ENCODE peak calls at places on chromosomes 3 and 15, in seven cellular contexts. R is fibroblast of pulmonary artery, J is PC-9, I is HL-60, S is choroid plexus epithelial cell, D is astrocyte of the cerebellum, O is psoas muscle. H is an unnamed sample.

GRCh38 chr3:48747703-48748102 is 30.7 kb upstream of the IP6K2 start:
- DNase-seq in S (no peak), R (no peak), I (no peak), J (no peak), D (no peak), O (peak; percentile 86), H (no peak)

GRCh38 chr15:51736646-51737537 is 563 bp downstream of the LYSMD2 start:
- DNase-seq in D (no peak), O (peak; percentile 75), S (peak; percentile 13), J (no peak), R (no peak), I (peak; percentile 50), H (no peak)

GRCh38 chr15:82621970-82622369 is 25.2 kb downstream of the CPEB1 start:
- DNase-seq in S (no peak), D (no peak), I (no peak), R (no peak), O (no peak), J (no peak), H (no peak)

GRCh38 chr3:49132437-49133225 is at the start of gene LAMB2:
- DNase-seq in O (peak; percentile 83), I (no peak), D (peak; percentile 37), S (peak; percentile 76), R (peak; percentile 76), J (peak; percentile 82), H (peak; percentile 56)

GRCh38 chr15:68224546-68225250 is 4.8 kb downstream of the CLN6 start:
- DNase-seq in S (no peak), R (no peak), O (no peak), D (no peak), I (peak; percentile 40), J (no peak), H (no peak)

GRCh38 chr15:69758810-69759410 is 306.3 kb downstream of the RPLP1 start:
- DNase-seq in S (peak; percentile 64), O (no peak), R (peak; percentile 74), J (no peak), D (no peak), I (peak; percentile 97), H (no peak)

GRCh38 chr15:37031198-37031597 is 69.2 kb downstream of the MEIS2 start:
- DNase-seq in O (no peak), S (peak; percentile 86), I (no peak), J (no peak), D (no peak), R (peak; percentile 73), H (peak; percentile 62)

GRCh38 chr3:178439504-178439903 is 96.7 kb upstream of the KCNMB2 start:
- DNase-seq in S (peak; percentile 77), D (peak; percentile 28), J (peak; percentile 44), I (no peak), O (no peak), R (peak; percentile 61), H (peak; percentile 21)

GRCh38 chr3:177523991-177524438 is 326.7 kb upstream of the TBL1XR1 start:
- DNase-seq in O (no peak), J (peak; percentile 96), S (peak; percentile 59), D (no peak), R (peak; percentile 31), I (no peak), H (no peak)

GRCh38 chr3:143283432-143284128 is 164.0 kb downstream of the CHST2 start:
- DNase-seq in S (no peak), O (no peak), R (no peak), J (no peak), D (peak; percentile 51), I (no peak), H (no peak)

GRCh38 chr3:188153949-188154757 is at the start of gene LPP:
- DNase-seq in J (peak; percentile 63), R (peak; percentile 80), D (no peak), S (peak; percentile 70), O (peak; percentile 90), I (peak; percentile 92), H (no peak)

GRCh38 chr3:194389269-194389668 is 9.8 kb downstream of the GP5 start:
- DNase-seq in R (no peak), O (no peak), S (no peak), I (no peak), D (no peak), J (no peak), H (no peak)

GRCh38 chr3:34070831-34071230 is 272.4 kb downstream of the PDCD6IP start:
- DNase-seq in D (no peak), I (no peak), R (no peak), O (no peak), J (no peak), S (no peak), H (no peak)

GRCh38 chr3:42179110-42179725 is 86.8 kb downstream of the CCK start:
- DNase-seq in O (peak; percentile 57), D (peak; percentile 79), S (peak; percentile 93), I (no peak), R (peak; percentile 87), J (peak; percentile 94), H (peak; percentile 67)

GRCh38 chr3:47012342-47013230 is 33.1 kb downstream of the NBEAL2 start:
- DNase-seq in D (no peak), S (no peak), I (no peak), R (no peak), J (no peak), O (no peak), H (no peak)

GRCh38 chr15:101129851-101130250 is 122.0 kb downstream of the CHSY1 start:
- DNase-seq in S (no peak), R (no peak), O (no peak), I (no peak), D (no peak), J (no peak), H (no peak)

GRCh38 chr15:101128191-101128590 is 123.7 kb downstream of the CHSY1 start:
- DNase-seq in D (peak; percentile 98), O (no peak), S (peak; percentile 99), I (no peak), J (peak; percentile 45), R (peak; percentile 96), H (peak; percentile 95)

GRCh38 chr15:101126618-101127502 is 125.0 kb downstream of the CHSY1 start:
- DNase-seq in D (peak; percentile 31), J (no peak), I (no peak), O (no peak), S (peak; percentile 82), R (peak; percentile 61), H (peak; percentile 45)

GRCh38 chr15:101128696-101129095 is 123.2 kb downstream of the CHSY1 start:
- DNase-seq in R (no peak), D (no peak), I (no peak), S (no peak), O (no peak), J (no peak), H (no peak)

DNA sequence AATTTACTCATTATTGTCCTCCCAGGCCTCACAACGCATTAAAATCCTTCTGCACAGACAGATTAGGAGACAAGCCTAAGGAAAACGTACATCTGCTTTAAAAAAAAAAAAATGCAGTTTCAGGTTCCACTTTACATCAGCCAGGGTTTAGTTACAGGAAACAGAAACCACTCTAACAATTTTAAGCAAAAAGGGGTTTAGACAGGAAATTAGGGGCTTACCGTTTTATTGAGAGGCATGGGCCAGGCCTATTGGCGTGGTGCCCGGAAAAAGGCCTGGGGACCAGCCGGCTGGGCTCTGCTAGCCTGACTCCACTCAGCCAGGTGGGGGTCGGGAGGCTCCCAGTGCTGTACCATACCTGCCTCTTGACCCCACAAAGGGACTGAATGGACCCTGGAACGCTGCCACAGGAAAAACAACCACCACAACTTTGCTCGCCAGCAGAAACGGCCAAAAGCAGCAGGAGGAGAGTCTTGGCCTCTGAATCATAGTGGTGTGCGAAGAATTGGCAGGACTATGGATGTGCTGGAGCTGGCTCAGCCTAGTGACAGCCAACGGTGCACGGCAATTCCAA is 124.3 kb downstream of the CHSY1 start:
- DNase-seq in O (peak; percentile 85), J (no peak), R (peak; percentile 96), I (peak; percentile 32), D (peak; percentile 99), S (peak; percentile 98), H (peak; percentile 64)
- H3K4me3 ChIP-seq in O (no peak overlapping the region), J (no peak overlapping the region), R (peak overlapping the region; percentile 6), I (no peak overlapping the region), D (no peak overlapping the region), S (no peak overlapping the region), H (no peak overlapping the region)

GRCh38 chr3:134299185-134299887 is 48.7 kb upstream of the RYK start:
- DNase-seq in I (no peak), R (peak; percentile 70), S (peak; percentile 78), D (peak; percentile 22), O (no peak), J (no peak), H (no peak)
- TF ChIP-seq CTCF in I (no peak), R (peak; percentile 58), S (peak; percentile 72), D (peak; percentile 53), O (no peak), J (peak; percentile 48), H (peak; percentile 47)

GRCh38 chr3:71489315-71489761 is 94.2 kb downstream of the FOXP1 start:
- DNase-seq in O (no peak), R (no peak), J (no peak), S (no peak), I (no peak), D (no peak), H (no peak)

GRCh38 chr3:71488882-71489281 is 94.6 kb downstream of the FOXP1 start:
- DNase-seq in D (no peak), R (no peak), I (no peak), O (no peak), J (no peak), S (no peak), H (no peak)

GRCh38 chr3:71491141-71491752 is 92.3 kb downstream of the FOXP1 start:
- DNase-seq in D (no peak), S (no peak), J (no peak), R (no peak), O (no peak), I (no peak), H (no peak)

GRCh38 chr3:71492566-71492965 is 91.0 kb downstream of the FOXP1 start:
- DNase-seq in S (no peak), J (no peak), I (no peak), R (no peak), D (no peak), O (no peak), H (no peak)

DNA sequence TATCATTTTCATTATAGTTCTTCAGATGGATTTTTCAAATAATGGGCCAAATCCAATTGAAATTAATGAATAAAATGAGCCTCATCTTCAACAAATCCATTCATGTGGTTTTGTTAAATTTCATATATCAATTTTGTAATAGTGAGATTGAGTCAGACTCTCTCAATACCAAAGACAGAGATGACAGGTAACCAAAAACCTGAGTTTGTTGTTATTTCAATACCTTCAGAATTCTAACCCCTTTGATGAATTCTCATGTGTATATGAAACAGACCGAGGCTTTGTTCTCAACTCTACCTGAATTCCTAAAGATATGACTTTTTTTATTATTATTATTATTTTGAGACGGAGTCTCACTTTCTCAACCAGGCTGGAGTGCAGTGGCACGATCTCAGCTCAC is 92.8 kb downstream of the FOXP1 start:
- DNase-seq in S (no peak), I (no peak), R (no peak), D (no peak), J (no peak), O (no peak), H (no peak)
- H3K4me3 ChIP-seq in S (no peak overlapping the region), I (no peak overlapping the region), R (no peak overlapping the region), D (no peak overlapping the region), J (no peak overlapping the region), O (no peak overlapping the region), H (no peak overlapping the region)

DNA sequence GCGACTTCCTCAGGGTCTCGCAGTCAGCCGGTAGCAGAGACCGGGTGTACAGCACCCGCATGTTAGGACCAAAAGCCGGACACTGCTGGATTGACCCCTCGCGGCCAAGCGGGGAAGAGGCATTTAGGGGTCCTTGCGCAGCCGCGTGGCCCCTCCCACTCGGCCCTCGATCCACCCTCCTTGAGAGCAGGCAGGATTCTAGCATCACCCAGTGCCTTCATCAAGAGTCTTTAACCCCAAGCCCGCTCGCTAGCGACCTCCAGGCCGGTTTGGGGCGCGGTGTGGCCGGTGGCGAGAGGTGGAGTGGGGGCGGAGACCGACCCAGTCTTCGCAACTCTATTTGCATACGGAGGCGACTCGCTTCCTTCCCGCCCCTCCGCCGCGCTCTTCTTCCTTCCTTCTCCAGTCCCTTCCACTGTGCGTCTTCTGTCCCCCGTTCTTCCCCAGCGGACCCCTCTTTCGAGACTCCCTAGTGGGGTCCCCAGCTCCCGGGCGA is at the start of gene ST6GAL1:
- DNase-seq in S (peak; percentile 63), I (peak; percentile 80), D (no peak), R (peak; percentile 82), J (peak; percentile 69), O (peak; percentile 85), H (no peak)
- TF ChIP-seq CTCF in S (peak; percentile 45), I (no peak), D (peak; percentile 45), R (peak; percentile 57), J (peak; percentile 58), O (peak; percentile 49), H (peak; percentile 43)